ENCODE peak calls at places on chromosomes 2 and 18, in eight cellular contexts. K, E, C, Z, M, N, J and X are unnamed samples.

GRCh38 chr2:145569108-145569507 is 1049.2 kb upstream of the ZEB2 start:
- DNase-seq in M (no peak), J (no peak), N (no peak), E (no peak), C (no peak), K (no peak), Z (no peak), X (no peak)

GRCh38 chr2:16219292-16219975 is 279.1 kb downstream of the MYCN start:
- DNase-seq in C (no peak), J (no peak), N (no peak), Z (no peak), M (no peak), E (no peak), K (no peak), X (no peak)

GRCh38 chr2:163778045-163778753 is 42.4 kb upstream of the FIGN start:
- DNase-seq in Z (no peak), E (no peak), M (no peak), K (no peak), J (no peak), N (peak), C (peak), X (no peak)

GRCh38 chr2:190607657-190608357 is 41.1 kb upstream of the NAB1 start:
- DNase-seq in J (no peak), Z (no peak), K (no peak), C (peak), E (no peak), M (no peak), N (no peak), X (no peak)

GRCh38 chr2:149330127-149331022 is at the start of gene LYPD6:
- DNase-seq in Z (peak), M (peak), N (peak), J (peak), K (peak), C (peak), E (no peak), X (no peak)

GRCh38 chr18:9757851-9758587 is 49.9 kb downstream of the RAB31 start:
- DNase-seq in E (no peak), N (no peak), M (no peak), Z (no peak), C (no peak), J (no peak), K (peak), X (no peak)

GRCh38 chr2:143071185-143071876 is 57.9 kb upstream of the ARHGAP15 start:
- DNase-seq in E (no peak), M (no peak), J (no peak), K (no peak), Z (no peak), N (no peak), C (no peak), X (no peak)

GRCh38 chr18:3454365-3455089 is 4.6 kb downstream of the TGIF1 start:
- DNase-seq in K (no peak), E (no peak), Z (no peak), J (no peak), M (no peak), N (no peak), C (no peak), X (no peak)

GRCh38 chr2:8803658-8804379 is 33.6 kb downstream of the KIDINS220 start:
- DNase-seq in K (no peak), M (no peak), C (peak), N (peak), J (no peak), E (no peak), Z (peak), X (peak)

GRCh38 chr2:158809816-158810215 is 14.7 kb downstream of the DAPL1 start:
- DNase-seq in M (no peak), K (no peak), J (no peak), C (no peak), Z (no peak), E (no peak), N (no peak), X (no peak)

GRCh38 chr18:79399275-79400081 is 3.7 kb downstream of the NFATC1 start:
- DNase-seq in K (no peak), N (no peak), M (no peak), E (no peak), C (no peak), J (peak), Z (peak), X (no peak)

GRCh38 chr2:238969857-238970256 is 122.0 kb downstream of the TWIST2 start:
- DNase-seq in N (no peak), C (no peak), M (no peak), K (peak), E (no peak), Z (no peak), J (no peak), X (no peak)

GRCh38 chr2:121644715-121645114 is 4.5 kb downstream of the CLASP1 start:
- DNase-seq in M (no peak), J (no peak), K (no peak), N (no peak), E (no peak), Z (no peak), C (no peak), X (no peak)

GRCh38 chr2:949894-950626 is 589 bp upstream of the SNTG2 start:
- DNase-seq in Z (peak), C (no peak), K (no peak), E (no peak), J (peak), M (no peak), N (no peak), X (no peak)

GRCh38 chr18:59566507-59566906 is 130.7 kb downstream of the CCBE1 start:
- DNase-seq in E (no peak), C (no peak), Z (no peak), J (no peak), M (no peak), N (no peak), K (no peak), X (no peak)

GRCh38 chr2:117814417-117815264 is at the start of gene DDX18:
- DNase-seq in J (peak), N (peak), E (peak), K (peak), C (peak), Z (peak), M (peak), X (peak)

GRCh38 chr2:19800796-19801195 is 101.0 kb downstream of the TTC32 start:
- DNase-seq in C (no peak), Z (no peak), N (no peak), K (no peak), M (no peak), E (no peak), J (no peak), X (no peak)

GRCh38 chr2:213545964-213546363 is 261.7 kb downstream of the SPAG16 start:
- DNase-seq in E (no peak), M (no peak), J (no peak), Z (no peak), C (no peak), K (no peak), N (no peak), X (no peak)

GRCh38 chr2:158130832-158131473 is 29.3 kb downstream of the UPP2 start:
- DNase-seq in J (no peak), C (no peak), N (no peak), E (no peak), Z (no peak), K (no peak), M (no peak), X (no peak)

GRCh38 chr18:40159141-40160017 is 1795.7 kb upstream of the PIK3C3 start:
- DNase-seq in Z (no peak), K (no peak), J (no peak), E (no peak), N (no peak), M (no peak), C (no peak), X (peak)

GRCh38 chr2:240567137-240567871 is 980 bp upstream of the RNPEPL1 start:
- DNase-seq in Z (peak), C (no peak), K (peak), J (peak), E (no peak), N (peak), M (peak), X (no peak)

GRCh38 chr2:68463287-68463877 is 3.7 kb downstream of the FBXO48 start:
- DNase-seq in M (no peak), N (no peak), C (peak), Z (no peak), E (no peak), K (no peak), J (no peak), X (peak)

GRCh38 chr18:76923485-76924085 is 101.2 kb downstream of the ZNF236 start:
- DNase-seq in K (no peak), Z (no peak), N (no peak), C (peak), M (no peak), J (peak), E (no peak), X (no peak)

GRCh38 chr2:86295071-86295470 is 42.4 kb downstream of the REEP1 start:
- DNase-seq in Z (peak), M (no peak), E (no peak), J (no peak), C (no peak), N (no peak), K (no peak), X (no peak)

GRCh38 chr2:47569658-47570398 is 166.9 kb downstream of the MSH2 start:
- DNase-seq in J (peak), K (no peak), N (no peak), Z (no peak), M (no peak), E (no peak), C (no peak), X (no peak)

GRCh38 chr2:205768815-205769493 is 86.7 kb downstream of the NRP2 start:
- DNase-seq in K (no peak), M (no peak), E (no peak), N (no peak), J (no peak), C (no peak), Z (no peak), X (no peak)

GRCh38 chr2:176612736-176613135 is 343.5 kb downstream of the MTX2 start:
- DNase-seq in E (no peak), K (no peak), J (no peak), N (no peak), Z (no peak), M (no peak), C (no peak), X (no peak)

GRCh38 chr18:58901783-58902182 is 37.1 kb downstream of the ZNF532 start:
- DNase-seq in Z (no peak), N (no peak), E (no peak), M (no peak), J (no peak), C (no peak), K (no peak), X (no peak)

GRCh38 chr2:201881382-201881720 is 75.0 kb downstream of the CDK15 start:
- DNase-seq in J (no peak), Z (no peak), M (no peak), K (no peak), E (no peak), C (no peak), N (no peak), X (no peak)

GRCh38 chr2:201883559-201883958 is 77.2 kb downstream of the CDK15 start:
- DNase-seq in J (no peak), E (no peak), Z (no peak), N (no peak), K (no peak), M (no peak), C (no peak), X (no peak)

GRCh38 chr2:201883970-201884369 is 77.6 kb downstream of the CDK15 start:
- DNase-seq in Z (no peak), N (no peak), J (no peak), C (no peak), M (no peak), K (no peak), E (no peak), X (no peak)

GRCh38 chr2:201881731-201882130 is 75.4 kb downstream of the CDK15 start:
- DNase-seq in Z (no peak), C (no peak), E (no peak), K (no peak), J (no peak), M (no peak), N (no peak), X (no peak)

GRCh38 chr2:201882353-201883095 is 76.2 kb downstream of the CDK15 start:
- DNase-seq in E (no peak), Z (no peak), N (no peak), K (no peak), C (no peak), M (no peak), J (no peak), X (peak)
- H3K4me3 ChIP-seq in E (no peak), Z (no peak), N (no peak), K (no peak), C (no peak), M (no peak), J (no peak), X (no peak)

GRCh38 chr2:10552220-10552870 is 104.2 kb upstream of the ODC1 start:
- DNase-seq in J (no peak), E (no peak), Z (no peak), K (no peak), M (no peak), N (no peak), C (no peak), X (no peak)
- TF ChIP-seq CTCF in J (peak), E (no peak), Z (no peak), K (no peak), M (no peak), N (no peak), C (no peak), X (peak)

GRCh38 chr18:22165049-22165602 is 4.3 kb upstream of the GATA6 start:
- DNase-seq in N (no peak), C (no peak), J (peak), M (no peak), E (no peak), K (no peak), Z (peak), X (no peak)
- H3K4me3 ChIP-seq in N (peak), C (no peak), J (peak), M (peak), E (no peak), K (peak), Z (peak), X (no peak)

GRCh38 chr2:134780977-134781376 is 57.4 kb upstream of the ACMSD start:
- DNase-seq in N (no peak), Z (no peak), K (no peak), J (no peak), E (no peak), C (no peak), M (no peak), X (no peak)

GRCh38 chr2:134774786-134775641 is 56.2 kb upstream of the TMEM163 start:
- DNase-seq in M (no peak), E (no peak), C (no peak), J (no peak), N (peak), K (no peak), Z (no peak), X (no peak)

GRCh38 chr2:134776836-134777235 is 58.0 kb upstream of the TMEM163 start:
- DNase-seq in E (no peak), J (no peak), M (no peak), C (no peak), Z (no peak), N (no peak), K (no peak), X (no peak)

GRCh38 chr2:134777593-134777992 is 58.8 kb upstream of the TMEM163 start:
- DNase-seq in E (no peak), M (no peak), C (no peak), N (no peak), K (no peak), J (no peak), Z (no peak), X (no peak)

GRCh38 chr2:134778372-134778771 is 59.6 kb upstream of the TMEM163 start:
- DNase-seq in N (peak), J (no peak), Z (no peak), M (no peak), E (no peak), K (no peak), C (peak), X (no peak)
- TF ChIP-seq CTCF in N (peak), J (peak), Z (no peak), M (no peak), E (no peak), K (no peak), C (peak), X (peak)